ENCODE peak calls at places on chromosomes 6 and 20, in four cellular contexts. I is ELR, B is NCI-H1417 treated with DMSO at 0.1 percent for 48 hours, F is NCI-H748 treated with DMSO at 0.1 percent for 48 hours. P is an unnamed sample.
A peak's percentile ranks its signal among the peaks of the same experiment; 100 is the strongest.

GRCh38 chr6:74598473-74599393 is 607.1 kb downstream of the COL12A1 start:
- DNase-seq in B (no peak), I (peak; percentile 72), F (no peak), P (peak; percentile 93)

GRCh38 chr6:33824461-33825154 is 20.8 kb upstream of the MLN start:
- DNase-seq in B (no peak), I (no peak), F (no peak), P (peak; percentile 50)

GRCh38 chr6:130070747-130071146 is 52.4 kb downstream of the L3MBTL3 start:
- DNase-seq in B (peak; percentile 51), F (no peak), I (no peak), P (no peak)

GRCh38 chr6:21883528-21883927 is 290.0 kb downstream of the SOX4 start:
- DNase-seq in I (no peak), B (no peak), F (no peak), P (no peak)

GRCh38 chr6:48835421-48835958 is 627.6 kb downstream of the MMUT start:
- DNase-seq in F (no peak), I (peak; percentile 17), B (no peak), P (no peak)

GRCh38 chr20:63312690-63313348 is 19.8 kb downstream of the COL20A1 start:
- DNase-seq in I (no peak), B (no peak), F (no peak), P (no peak)

GRCh38 chr6:27517928-27518787 is 45.3 kb upstream of the ZNF184 start:
- DNase-seq in I (peak; percentile 37), F (peak; percentile 40), B (no peak), P (no peak)

GRCh38 chr6:108200631-108201030 is 34.8 kb downstream of the NR2E1 start:
- DNase-seq in F (no peak), B (no peak), I (peak; percentile 83), P (peak; percentile 76)

GRCh38 chr6:9116026-9116425 is 680.7 kb upstream of the SLC35B3 start:
- DNase-seq in B (no peak), F (no peak), I (peak; percentile 83), P (peak; percentile 59)

GRCh38 chr6:73983367-73983766 is 287.4 kb downstream of the CD109 start:
- DNase-seq in B (no peak), F (no peak), I (peak; percentile 49), P (no peak)

GRCh38 chr20:33262658-33263065 is 20.4 kb upstream of the BPIFB1 start:
- DNase-seq in F (peak; percentile 26), I (peak; percentile 80), B (no peak), P (peak; percentile 52)

GRCh38 chr20:46735436-46735835 is 26.0 kb downstream of the SLC2A10 start:
- DNase-seq in B (no peak), F (no peak), I (no peak), P (no peak)

P was measured in bronchial epithelial cell.